ENCODE peak calls at places on chromosomes 7 and 10, in six cellular contexts. G is astrocyte, Y is tibial nerve, Q is colonic mucosa, D is right lobe of liver, I is stomach. C is an unnamed sample.

GRCh38 chr7:16929146-16929762 is 47.5 kb upstream of the AGR3 start:
- DNase-seq in G (no peak), Y (no peak), Q (no peak), D (no peak), I (no peak), C (no peak)

GRCh38 chr10:13113544-13113943 is 13.6 kb downstream of the OPTN start:
- DNase-seq in G (no peak), Y (no peak), Q (no peak), D (no peak), I (no peak), C (no peak)

GRCh38 chr10:123135415-123136141 is at the start of gene HMX3:
- DNase-seq in G (no peak), Y (no peak), Q (no peak), D (no peak), I (no peak), C (no peak)

GRCh38 chr7:147547252-147547897 is 1043.2 kb upstream of the C7orf33 start:
- DNase-seq in G (no peak), Y (no peak), Q (peak; percentile 22), D (no peak), I (peak; percentile 35), C (no peak)

GRCh38 chr10:112650588-112651030 is 203.6 kb downstream of the VTI1A start:
- DNase-seq in G (peak; percentile 21), Y (no peak), Q (no peak), D (no peak), I (no peak), C (peak; percentile 22)

GRCh38 chr7:97004931-97005763 is at the start of gene DLX6:
- DNase-seq in G (no peak), Y (no peak), Q (peak; percentile 52), D (no peak), I (no peak), C (no peak)

GRCh38 chr7:36570508-36571219 is 153.6 kb downstream of the AOAH start:
- DNase-seq in G (no peak), Y (no peak), Q (no peak), D (no peak), I (no peak), C (no peak)

GRCh38 chr7:87129836-87130235 is 22.4 kb upstream of the DMTF1 start:
- DNase-seq in G (no peak), Y (no peak), Q (no peak), D (no peak), I (no peak), C (no peak)

GRCh38 chr7:116354171-116354545 is 143.8 kb downstream of the TES start:
- DNase-seq in G (peak; percentile 90), Y (no peak), Q (peak; percentile 24), D (no peak), I (peak; percentile 66), C (peak; percentile 41)

GRCh38 chr10:46240684-46241565 is 45.9 kb upstream of the ANTXRL start:
- DNase-seq in G (no peak), Y (no peak), Q (peak; percentile 6), D (no peak), I (peak; percentile 17), C (no peak)

GRCh38 chr10:91061187-91061586 is 140.3 kb upstream of the ANKRD1 start:
- DNase-seq in G (no peak), Y (no peak), Q (no peak), D (no peak), I (no peak), C (no peak)

GRCh38 chr10:21174670-21175495 is 277.8 kb upstream of the NEBL start:
- DNase-seq in G (no peak), Y (no peak), Q (no peak), D (no peak), I (no peak), C (no peak)

GRCh38 chr10:100508691-100509150 is 10.9 kb downstream of the SEC31B start:
- DNase-seq in G (peak; percentile 41), Y (no peak), Q (no peak), D (no peak), I (no peak), C (peak; percentile 56)

GRCh38 chr7:127396184-127396583 is 3.7 kb upstream of the ZNF800 start:
- DNase-seq in G (no peak), Y (no peak), Q (no peak), D (no peak), I (no peak), C (no peak)

GRCh38 chr7:108660465-108660864 is 90.8 kb downstream of the DNAJB9 start:
- DNase-seq in G (no peak), Y (no peak), Q (no peak), D (no peak), I (no peak), C (peak; percentile 10)

GRCh38 chr7:40996330-40996729 is 706.6 kb downstream of the INHBA start:
- DNase-seq in G (peak; percentile 41), Y (no peak), Q (no peak), D (no peak), I (no peak), C (no peak)

GRCh38 chr10:73900068-73900467 is 10.9 kb upstream of the PLAU start:
- DNase-seq in G (no peak), Y (no peak), Q (no peak), D (no peak), I (no peak), C (no peak)

GRCh38 chr10:49614242-49615198 is 683 bp downstream of the CHAT start:
- DNase-seq in G (no peak), Y (no peak), Q (no peak), D (peak; percentile 34), I (no peak), C (no peak)

GRCh38 chr10:62437696-62438095 is 63.5 kb downstream of the ZNF365 start:
- DNase-seq in G (peak; percentile 89), Y (no peak), Q (peak; percentile 31), D (no peak), I (no peak), C (peak; percentile 71)

GRCh38 chr7:22586806-22587180 is 86.8 kb upstream of the STEAP1B start:
- DNase-seq in G (peak; percentile 65), Y (no peak), Q (no peak), D (no peak), I (no peak), C (peak; percentile 37)

GRCh38 chr7:120941064-120941463 is 9.5 kb upstream of the ING3 start:
- DNase-seq in G (no peak), Y (no peak), Q (no peak), D (no peak), I (no peak), C (no peak)

GRCh38 chr10:47063858-47064257 is 152.6 kb downstream of the PTPN20 start:
- DNase-seq in G (no peak), Y (no peak), Q (no peak), D (no peak), I (no peak), C (no peak)

GRCh38 chr7:18684899-18685298 is 189.3 kb downstream of the HDAC9 start:
- DNase-seq in G (peak; percentile 52), Y (no peak), Q (no peak), D (no peak), I (no peak), C (no peak)

DNA sequence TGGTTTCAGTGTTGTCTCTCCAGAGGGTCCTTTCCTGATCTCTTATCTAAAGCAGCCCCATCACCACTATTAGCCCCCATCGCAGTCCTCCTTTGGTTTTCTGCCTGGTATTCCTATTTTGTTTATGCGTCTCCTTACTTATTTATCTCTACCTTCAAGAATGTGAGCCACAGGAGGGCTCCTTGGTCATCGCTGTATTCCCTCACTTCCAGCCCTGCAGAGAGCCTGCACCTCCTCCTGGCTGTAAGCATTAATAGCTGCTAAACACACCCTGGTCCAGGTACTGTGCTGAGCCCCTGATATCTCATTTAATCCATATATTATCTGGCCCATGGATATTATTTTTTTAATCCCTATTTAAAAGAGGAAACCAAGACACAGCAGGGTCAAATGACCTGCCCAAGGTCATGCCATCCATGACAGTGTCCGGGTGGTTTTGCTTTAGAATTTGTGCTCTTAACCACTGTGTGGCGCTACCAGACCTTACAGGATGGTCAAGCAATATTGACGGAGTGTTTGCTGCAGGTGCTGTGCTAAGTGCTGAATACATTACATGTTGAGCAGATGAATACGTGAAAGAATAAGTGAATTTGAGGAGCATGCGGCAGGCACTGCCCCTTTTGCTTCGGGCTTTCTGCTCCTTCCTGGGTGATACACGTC is 227.2 kb downstream of the ADAM12 start:
- DNase-seq in G (no peak), Y (no peak), Q (no peak), D (no peak), I (no peak), C (no peak)
- TF ChIP-seq CTCF in G (no peak), Y (no peak), Q (no peak), D (peak; percentile 8), I (no peak), C (peak; percentile 52)

GRCh38 chr10:43853369-43853768 is 204.7 kb upstream of the ZNF32 start:
- DNase-seq in G (no peak), Y (no peak), Q (no peak), D (no peak), I (no peak), C (no peak)
- H3K4me3 ChIP-seq in G (no peak overlapping the region), Y (no peak overlapping the region), Q (no peak overlapping the region), D (no peak overlapping the region), I (no peak overlapping the region), C (no peak overlapping the region)

GRCh38 chr7:134307320-134307719 is 9.4 kb downstream of the SLC35B4 start:
- DNase-seq in G (no peak), Y (no peak), Q (no peak), D (no peak), I (no peak), C (no peak)
- H3K36me3 ChIP-seq in G (peaks cover 12% of the 10 kb centered on the region), Y (no peaks in the 10 kb centered on the region), Q (no peaks in the 10 kb centered on the region), D (peaks cover 15% of the 10 kb centered on the region), I (peaks cover 49% of the 10 kb centered on the region), C (peaks cover 13% of the 10 kb centered on the region)

GRCh38 chr10:93435621-93436385 is 46.3 kb downstream of the MYOF start:
- DNase-seq in G (peak; percentile 75), Y (no peak), Q (no peak), D (no peak), I (no peak), C (peak; percentile 61)

GRCh38 chr10:93437946-93438795 is 44.0 kb downstream of the MYOF start:
- DNase-seq in G (peak; percentile 82), Y (no peak), Q (no peak), D (no peak), I (no peak), C (peak; percentile 62)

GRCh38 chr10:93436577-93436976 is 45.6 kb downstream of the MYOF start:
- DNase-seq in G (peak; percentile 99), Y (peak; percentile 57), Q (no peak), D (no peak), I (no peak), C (peak; percentile 94)

GRCh38 chr10:93438796-93439253 is 43.3 kb downstream of the MYOF start:
- DNase-seq in G (no peak), Y (no peak), Q (peak; percentile 74), D (no peak), I (peak; percentile 62), C (peak; percentile 24)

DNA sequence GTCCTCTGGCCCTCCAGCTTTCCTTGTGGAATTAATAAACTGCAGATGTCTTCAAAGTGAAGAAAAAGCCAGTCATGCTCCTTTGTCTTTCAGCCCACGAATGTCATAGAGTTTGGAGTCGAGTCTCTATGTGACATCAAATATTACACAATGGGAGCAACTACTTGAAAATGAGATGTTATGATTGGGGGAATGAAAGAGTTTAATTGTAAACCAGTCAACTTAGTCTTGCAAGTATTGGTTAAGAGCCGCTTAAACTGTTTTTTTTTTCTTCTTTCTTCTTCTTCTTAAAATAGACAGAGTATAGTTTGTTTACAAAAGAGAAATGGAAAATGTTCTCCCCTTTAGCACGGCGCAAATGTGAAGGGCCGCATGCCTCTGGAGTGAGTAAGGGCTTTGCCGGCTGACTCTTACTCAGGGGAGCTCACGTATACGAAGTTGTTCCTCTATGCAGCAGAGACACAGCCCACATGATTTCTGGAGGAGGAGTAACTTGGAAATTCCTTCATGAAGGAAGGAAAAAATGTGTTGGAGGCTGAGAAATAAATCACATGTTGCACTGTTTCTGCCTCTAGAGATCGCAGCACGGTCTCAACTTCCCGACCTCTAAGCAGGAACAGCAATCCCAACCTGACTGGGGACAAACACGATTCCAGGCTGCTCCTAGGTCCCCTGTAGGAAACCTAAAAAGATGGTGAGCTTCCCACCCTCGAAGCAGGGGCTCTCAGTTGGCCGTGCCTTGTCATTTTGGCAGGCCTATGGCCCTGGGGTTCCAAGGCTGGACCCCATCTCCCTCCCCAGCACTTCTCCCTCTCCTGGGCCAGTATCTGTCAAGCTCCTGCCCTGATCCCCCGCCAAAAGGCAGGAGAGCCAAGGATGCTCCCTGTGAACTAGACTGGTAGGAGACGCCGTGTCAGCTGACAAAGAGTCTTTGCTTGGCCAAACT is 44.9 kb downstream of the MYOF start:
- DNase-seq in G (peak; percentile 100), Y (peak; percentile 64), Q (no peak), D (no peak), I (peak; percentile 67), C (peak; percentile 96)
- TF ChIP-seq CTCF in G (no peak), Y (no peak), Q (no peak), D (no peak), I (no peak), C (no peak)